ENCODE peak calls at places on chromosomes 1 and 21, in eight cellular contexts. J, Z, O, E, K, Y, D and M are unnamed samples.

GRCh38 chr21:43349644-43350043 is 77.3 kb downstream of the SIK1 start:
- DNase-seq in J (no peak), Z (no peak), O (no peak), E (no peak), K (no peak), Y (no peak), D (no peak), M (no peak)

GRCh38 chr1:51792864-51793263 is 85.7 kb downstream of the NRDC start:
- DNase-seq in J (no peak), Z (no peak), O (peak; percentile 63), E (no peak), K (no peak), Y (peak; percentile 24), D (peak; percentile 77), M (no peak)

GRCh38 chr21:33966324-33966949 is 50.8 kb upstream of the ATP5PO start:
- DNase-seq in J (no peak), Z (no peak), O (no peak), E (no peak), K (no peak), Y (no peak), D (no peak), M (no peak)

GRCh38 chr1:198187973-198188588 is 31.3 kb downstream of the NEK7 start:
- DNase-seq in J (no peak), Z (no peak), O (no peak), E (no peak), K (no peak), Y (no peak), D (no peak), M (no peak)

GRCh38 chr1:201708085-201708512 is 120.9 kb upstream of the IPO9 start:
- DNase-seq in J (peak; percentile 55), Z (no peak), O (no peak), E (no peak), K (no peak), Y (no peak), D (peak; percentile 81), M (peak; percentile 50)

GRCh38 chr1:13564073-13564472 is 19.6 kb upstream of the PDPN start:
- DNase-seq in J (no peak), Z (no peak), O (no peak), E (no peak), K (no peak), Y (no peak), D (no peak), M (no peak)

GRCh38 chr21:32412998-32413504 is 545 bp downstream of the EVA1C start:
- DNase-seq in J (peak; percentile 35), Z (peak; percentile 87), O (no peak), E (no peak), K (peak; percentile 6), Y (peak; percentile 40), D (no peak), M (no peak)

GRCh38 chr1:15598436-15598835 is 13.6 kb upstream of the AGMAT start:
- DNase-seq in J (no peak), Z (no peak), O (no peak), E (no peak), K (no peak), Y (no peak), D (no peak), M (no peak)

GRCh38 chr1:56031011-56031410 is 548.4 kb downstream of the PLPP3 start:
- DNase-seq in J (no peak), Z (no peak), O (no peak), E (no peak), K (no peak), Y (no peak), D (no peak), M (no peak)

GRCh38 chr1:177546346-177546745 is 375.6 kb downstream of the BRINP2 start:
- DNase-seq in J (no peak), Z (no peak), O (no peak), E (no peak), K (no peak), Y (peak; percentile 24), D (no peak), M (no peak)

GRCh38 chr1:193183019-193183643 is 3.3 kb downstream of the B3GALT2 start:
- DNase-seq in J (no peak), Z (no peak), O (peak; percentile 40), E (no peak), K (no peak), Y (peak; percentile 66), D (no peak), M (no peak)

GRCh38 chr1:83950106-83950661 is 48.7 kb downstream of the TTLL7 start:
- DNase-seq in J (no peak), Z (no peak), O (no peak), E (no peak), K (no peak), Y (no peak), D (no peak), M (no peak)

GRCh38 chr1:245085508-245086095 is 69.2 kb upstream of the KIF26B start:
- DNase-seq in J (no peak), Z (no peak), O (peak; percentile 95), E (no peak), K (no peak), Y (peak; percentile 96), D (peak; percentile 92), M (no peak)

GRCh38 chr1:214404571-214405213 is 123.7 kb downstream of the SMYD2 start:
- DNase-seq in J (no peak), Z (no peak), O (no peak), E (peak; percentile 83), K (no peak), Y (peak; percentile 90), D (no peak), M (no peak)

GRCh38 chr1:7185721-7186120 is 400.5 kb downstream of the CAMTA1 start:
- DNase-seq in J (no peak), Z (no peak), O (no peak), E (no peak), K (no peak), Y (no peak), D (no peak), M (no peak)
- H3K4me3 ChIP-seq in J (no peak overlapping the region), Z (no peak overlapping the region), O (no peak overlapping the region), E (no peak overlapping the region), K (no peak overlapping the region), Y (no peak overlapping the region), D (no peak overlapping the region), M (no peak overlapping the region)

GRCh38 chr21:45405271-45405818 is 380 bp downstream of the COL18A1 start:
- DNase-seq in J (no peak), Z (peak; percentile 92), O (no peak), E (peak; percentile 53), K (no peak), Y (no peak), D (no peak), M (no peak)

GRCh38 chr21:45408271-45408791 is 3.4 kb downstream of the COL18A1 start:
- DNase-seq in J (no peak), Z (no peak), O (no peak), E (peak; percentile 44), K (no peak), Y (no peak), D (no peak), M (no peak)

GRCh38 chr21:45405819-45406762 is 1.1 kb downstream of the COL18A1 start:
- DNase-seq in J (no peak), Z (peak; percentile 87), O (no peak), E (peak; percentile 42), K (no peak), Y (peak; percentile 45), D (no peak), M (no peak)

GRCh38 chr21:45407629-45408247 is 2.8 kb downstream of the COL18A1 start:
- DNase-seq in J (no peak), Z (no peak), O (no peak), E (peak; percentile 21), K (no peak), Y (peak; percentile 63), D (no peak), M (no peak)

GRCh38 chr21:45406801-45407628 is 2.0 kb downstream of the COL18A1 start:
- DNase-seq in J (no peak), Z (no peak), O (no peak), E (peak; percentile 55), K (no peak), Y (no peak), D (no peak), M (no peak)
- H3K4me3 ChIP-seq in J (no peak overlapping the region), Z (no peak overlapping the region), O (peak overlapping the region; percentile 64), E (no peak overlapping the region), K (no peak overlapping the region), Y (no peak overlapping the region), D (no peak overlapping the region), M (peak overlapping the region; percentile 73)

GRCh38 chr21:46051379-46051770 is 46.5 kb upstream of the COL6A2 start:
- DNase-seq in J (no peak), Z (no peak), O (no peak), E (no peak), K (no peak), Y (no peak), D (no peak), M (no peak)

GRCh38 chr21:46054031-46054430 is 43.9 kb upstream of the COL6A2 start:
- DNase-seq in J (no peak), Z (no peak), O (no peak), E (no peak), K (no peak), Y (no peak), D (no peak), M (no peak)

GRCh38 chr21:46054447-46054846 is 43.5 kb upstream of the COL6A2 start:
- DNase-seq in J (no peak), Z (no peak), O (no peak), E (no peak), K (no peak), Y (no peak), D (no peak), M (no peak)

GRCh38 chr21:46051821-46052675 is 45.9 kb upstream of the COL6A2 start:
- DNase-seq in J (no peak), Z (no peak), O (no peak), E (no peak), K (no peak), Y (no peak), D (no peak), M (no peak)

DNA sequence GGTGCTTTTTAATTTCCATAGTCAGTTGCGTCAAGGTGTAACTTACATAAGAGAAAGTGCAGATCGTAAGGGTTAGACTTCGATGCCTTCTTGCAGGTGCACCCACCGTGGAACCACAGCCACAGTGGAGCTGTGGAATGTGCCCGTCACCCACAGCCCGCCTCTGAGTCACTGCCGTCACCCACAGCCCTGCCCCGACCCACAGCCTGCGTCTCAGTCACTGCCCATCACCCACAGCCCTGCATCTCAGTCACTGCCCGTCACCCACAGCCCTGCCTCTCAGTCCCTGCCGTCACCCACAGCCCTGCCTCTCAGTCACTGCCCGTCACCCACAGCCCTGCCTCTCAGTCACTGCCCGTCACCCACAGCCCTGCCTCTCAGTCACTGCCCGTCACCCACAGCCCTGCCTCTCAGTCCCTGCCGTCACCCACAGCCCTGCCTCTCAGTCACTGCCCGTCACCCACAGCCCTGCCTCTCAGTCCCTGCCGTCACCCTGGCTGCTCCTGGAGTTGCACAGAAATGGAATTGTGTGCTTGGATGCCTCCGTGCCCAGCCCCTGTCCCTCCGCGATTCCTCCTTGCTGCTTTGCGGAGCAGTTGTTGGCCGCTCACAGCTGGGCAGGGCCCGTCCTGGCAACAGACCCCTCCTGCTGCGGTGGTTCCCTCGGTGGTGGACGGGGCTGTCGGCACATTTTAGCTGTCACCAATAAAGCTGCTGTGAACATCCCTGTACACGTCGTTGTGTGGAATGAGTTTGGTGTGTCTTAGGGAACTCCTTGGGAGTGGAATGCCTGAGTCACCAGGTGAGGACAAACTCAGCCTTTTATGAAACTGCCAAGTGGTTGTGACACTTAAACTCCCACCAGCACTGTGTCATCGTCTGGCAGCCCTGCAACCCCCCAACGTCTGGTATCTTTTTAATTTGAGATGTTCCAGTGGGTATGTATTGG is 44.9 kb upstream of the COL6A2 start:
- DNase-seq in J (no peak), Z (no peak), O (peak; percentile 75), E (no peak), K (no peak), Y (peak; percentile 20), D (peak; percentile 90), M (peak; percentile 71)
- H3K4me3 ChIP-seq in J (no peak overlapping the region), Z (no peak overlapping the region), O (peak overlapping the region; percentile 36), E (no peak overlapping the region), K (no peak overlapping the region), Y (no peak overlapping the region), D (no peak overlapping the region), M (no peak overlapping the region)

GRCh38 chr1:116168277-116169032 is 57.3 kb downstream of the MAB21L3 start:
- DNase-seq in J (peak; percentile 72), Z (peak; percentile 97), O (peak; percentile 27), E (no peak), K (peak; percentile 66), Y (peak; percentile 62), D (no peak), M (peak; percentile 91)
- H3K4me3 ChIP-seq in J (peak overlapping the region; percentile 62), Z (peak overlapping the region; percentile 67), O (peak overlapping the region; percentile 66), E (peak overlapping the region; percentile 26), K (peak overlapping the region; percentile 75), Y (peak overlapping the region; percentile 47), D (peak overlapping the region; percentile 56), M (peak overlapping the region; percentile 63)